ENCODE peak calls at places on chromosomes 6 and 20, in seven cellular contexts. One of them, this sample, is unnamed.
A peak's percentile ranks its signal among the peaks of the same experiment; 100 is the strongest.

GRCh38 chr6:157597461-157598312 is 216.7 kb downstream of the ZDHHC14 start:
- DNase-seq in right cardiac atrium: peak; percentile 82
- DNase-seq in A549: peak; percentile 28
- DNase-seq in left ventricle myocardium inferior: peak; percentile 36
- DNase-seq in testis: peak; percentile 56
- DNase-seq in left lung: no peak
- DNase-seq in tibial artery: peak; percentile 61
- DNase-seq in this sample: no peak

GRCh38 chr6:163391983-163392382 is 22.5 kb upstream of the QKI start:
- DNase-seq in left ventricle myocardium inferior: no peak
- DNase-seq in tibial artery: no peak
- DNase-seq in A549: no peak
- DNase-seq in left lung: no peak
- DNase-seq in right cardiac atrium: no peak
- DNase-seq in testis: no peak
- DNase-seq in this sample: no peak

GRCh38 chr20:44976698-44977097 is 10.4 kb downstream of the STK4 start:
- DNase-seq in tibial artery: no peak
- DNase-seq in left ventricle myocardium inferior: no peak
- DNase-seq in testis: no peak
- DNase-seq in left lung: no peak
- DNase-seq in A549: no peak
- DNase-seq in right cardiac atrium: no peak
- DNase-seq in this sample: no peak

GRCh38 chr6:163839296-163839695 is 424.8 kb downstream of the QKI start:
- DNase-seq in testis: no peak
- DNase-seq in left ventricle myocardium inferior: no peak
- DNase-seq in left lung: no peak
- DNase-seq in tibial artery: no peak
- DNase-seq in A549: no peak
- DNase-seq in right cardiac atrium: no peak
- DNase-seq in this sample: no peak

GRCh38 chr6:89214197-89214596 is 3.0 kb downstream of the GABRR1 start:
- DNase-seq in left ventricle myocardium inferior: no peak
- DNase-seq in tibial artery: no peak
- DNase-seq in testis: no peak
- DNase-seq in left lung: no peak
- DNase-seq in A549: no peak
- DNase-seq in right cardiac atrium: no peak
- DNase-seq in this sample: no peak

GRCh38 chr6:53524455-53524815 is 20.5 kb downstream of the GCLC start:
- DNase-seq in left lung: no peak
- DNase-seq in testis: no peak
- DNase-seq in left ventricle myocardium inferior: no peak
- DNase-seq in A549: no peak
- DNase-seq in tibial artery: no peak
- DNase-seq in right cardiac atrium: no peak
- DNase-seq in this sample: no peak

GRCh38 chr6:109039795-109040194 is 54.9 kb downstream of the SESN1 start:
- DNase-seq in left lung: no peak
- DNase-seq in left ventricle myocardium inferior: no peak
- DNase-seq in testis: no peak
- DNase-seq in tibial artery: no peak
- DNase-seq in right cardiac atrium: no peak
- DNase-seq in A549: no peak
- DNase-seq in this sample: no peak

GRCh38 chr6:137496909-137497721 is 2.9 kb upstream of the OLIG3 start:
- DNase-seq in left ventricle myocardium inferior: no peak
- DNase-seq in testis: no peak
- DNase-seq in right cardiac atrium: no peak
- DNase-seq in A549: no peak
- DNase-seq in left lung: peak; percentile 44
- DNase-seq in tibial artery: no peak
- DNase-seq in this sample: no peak

GRCh38 chr20:63332488-63333240 is 28.5 kb downstream of the CHRNA4 start:
- DNase-seq in left lung: peak; percentile 36
- DNase-seq in testis: no peak
- DNase-seq in right cardiac atrium: peak; percentile 41
- DNase-seq in left ventricle myocardium inferior: no peak
- DNase-seq in tibial artery: no peak
- DNase-seq in A549: no peak
- DNase-seq in this sample: no peak

DNA sequence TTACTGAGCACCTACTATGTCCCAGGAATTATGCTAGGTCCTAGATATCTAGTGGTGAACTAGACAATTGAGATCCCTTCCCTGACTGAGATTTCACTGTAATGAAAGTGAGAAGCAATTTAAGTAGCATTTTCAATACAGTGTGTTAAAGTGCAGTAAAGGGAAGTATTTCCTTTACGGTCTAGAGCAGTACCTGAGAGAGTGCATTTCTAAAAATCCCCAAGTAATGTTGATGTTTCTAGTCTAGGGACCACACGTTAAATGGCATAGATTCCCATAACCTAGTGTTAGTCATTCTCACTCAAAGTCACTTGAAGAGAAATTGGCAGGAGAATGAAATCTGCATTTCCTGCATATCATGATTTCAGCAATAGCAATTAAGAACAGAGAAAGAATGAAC is 67.9 kb downstream of the CGA start:
- DNase-seq in A549: no peak
- DNase-seq in tibial artery: no peak
- DNase-seq in right cardiac atrium: no peak
- DNase-seq in left lung: no peak
- DNase-seq in left ventricle myocardium inferior: no peak
- DNase-seq in testis: no peak
- DNase-seq in this sample: no peak
- H3K4me3 ChIP-seq in A549: no peak overlapping the region
- H3K4me3 ChIP-seq in tibial artery: no peak overlapping the region
- H3K4me3 ChIP-seq in right cardiac atrium: no peak overlapping the region
- H3K4me3 ChIP-seq in left lung: no peak overlapping the region
- H3K4me3 ChIP-seq in left ventricle myocardium inferior: no peak overlapping the region
- H3K4me3 ChIP-seq in testis: no peak overlapping the region
- H3K4me3 ChIP-seq in this sample: no peak overlapping the region

DNA sequence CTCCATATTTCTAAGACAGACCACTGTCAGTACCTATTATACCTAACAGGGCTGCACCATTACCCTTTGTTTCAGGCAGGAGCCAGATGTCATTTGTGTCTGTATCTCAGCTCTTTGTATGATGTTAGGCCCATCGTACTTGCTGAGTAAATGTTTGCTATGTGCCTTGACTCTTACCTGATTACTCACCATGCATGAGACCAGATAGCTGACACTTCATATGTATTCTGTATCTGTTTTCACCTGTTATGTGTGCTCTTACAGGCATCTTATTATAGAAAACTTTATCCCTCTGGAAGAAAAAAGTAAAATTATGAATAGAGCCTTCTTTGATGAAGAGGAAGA is 31.7 kb upstream of the ASXL1 start:
- DNase-seq in right cardiac atrium: no peak
- DNase-seq in tibial artery: no peak
- DNase-seq in A549: no peak
- DNase-seq in left lung: no peak
- DNase-seq in testis: no peak
- DNase-seq in left ventricle myocardium inferior: no peak
- DNase-seq in this sample: no peak
- H3K4me1 ChIP-seq in right cardiac atrium: no peaks in the 10 kb centered on the region
- H3K4me1 ChIP-seq in tibial artery: no peaks in the 10 kb centered on the region
- H3K4me1 ChIP-seq in A549: peaks cover 22% of the 10 kb centered on the region
- H3K4me1 ChIP-seq in left lung: peaks cover 5% of the 10 kb centered on the region
- H3K4me1 ChIP-seq in testis: no peaks in the 10 kb centered on the region
- H3K4me1 ChIP-seq in left ventricle myocardium inferior: peaks cover 16% of the 10 kb centered on the region
- H3K4me1 ChIP-seq in this sample: no peaks in the 10 kb centered on the region

GRCh38 chr20:59589051-59589450 is 15.3 kb upstream of the PHACTR3 start:
- DNase-seq in testis: no peak
- DNase-seq in right cardiac atrium: no peak
- DNase-seq in A549: no peak
- DNase-seq in left lung: no peak
- DNase-seq in tibial artery: no peak
- DNase-seq in left ventricle myocardium inferior: peak; percentile 4
- DNase-seq in this sample: no peak
- H3K9me3 ChIP-seq in testis: no peaks in the 10 kb centered on the region
- H3K9me3 ChIP-seq in right cardiac atrium: no peaks in the 10 kb centered on the region
- H3K9me3 ChIP-seq in A549: peaks cover 5% of the 10 kb centered on the region
- H3K9me3 ChIP-seq in left lung: no peaks in the 10 kb centered on the region
- H3K9me3 ChIP-seq in tibial artery: peaks cover 9% of the 10 kb centered on the region
- H3K9me3 ChIP-seq in left ventricle myocardium inferior: peaks cover 8% of the 10 kb centered on the region
- H3K9me3 ChIP-seq in this sample: no peaks in the 10 kb centered on the region

GRCh38 chr6:25371037-25371347 is 91.8 kb downstream of the CARMIL1 start:
- DNase-seq in A549: no peak
- DNase-seq in right cardiac atrium: no peak
- DNase-seq in testis: no peak
- DNase-seq in left lung: no peak
- DNase-seq in tibial artery: no peak
- DNase-seq in left ventricle myocardium inferior: no peak
- DNase-seq in this sample: no peak

GRCh38 chr6:25369043-25369442 is 89.9 kb downstream of the CARMIL1 start:
- DNase-seq in A549: no peak
- DNase-seq in tibial artery: no peak
- DNase-seq in left ventricle myocardium inferior: peak; percentile 31
- DNase-seq in left lung: no peak
- DNase-seq in testis: peak; percentile 67
- DNase-seq in right cardiac atrium: peak; percentile 78
- DNase-seq in this sample: no peak

GRCh38 chr6:25366785-25367657 is 87.8 kb downstream of the CARMIL1 start:
- DNase-seq in testis: no peak
- DNase-seq in A549: no peak
- DNase-seq in left lung: no peak
- DNase-seq in right cardiac atrium: no peak
- DNase-seq in left ventricle myocardium inferior: no peak
- DNase-seq in tibial artery: no peak
- DNase-seq in this sample: no peak

GRCh38 chr6:25369450-25370086 is 90.4 kb downstream of the CARMIL1 start:
- DNase-seq in testis: peak; percentile 67
- DNase-seq in A549: no peak
- DNase-seq in left lung: no peak
- DNase-seq in tibial artery: no peak
- DNase-seq in right cardiac atrium: peak; percentile 69
- DNase-seq in left ventricle myocardium inferior: no peak
- DNase-seq in this sample: no peak

GRCh38 chr6:25370175-25371036 is 91.2 kb downstream of the CARMIL1 start:
- DNase-seq in tibial artery: no peak
- DNase-seq in left lung: no peak
- DNase-seq in A549: no peak
- DNase-seq in testis: no peak
- DNase-seq in right cardiac atrium: no peak
- DNase-seq in left ventricle myocardium inferior: no peak
- DNase-seq in this sample: no peak
- H3K4me3 ChIP-seq in tibial artery: no peak overlapping the region
- H3K4me3 ChIP-seq in left lung: no peak overlapping the region
- H3K4me3 ChIP-seq in A549: no peak overlapping the region
- H3K4me3 ChIP-seq in testis: no peak overlapping the region
- H3K4me3 ChIP-seq in right cardiac atrium: no peak overlapping the region
- H3K4me3 ChIP-seq in left ventricle myocardium inferior: no peak overlapping the region
- H3K4me3 ChIP-seq in this sample: peak overlapping the region; percentile 26

DNA sequence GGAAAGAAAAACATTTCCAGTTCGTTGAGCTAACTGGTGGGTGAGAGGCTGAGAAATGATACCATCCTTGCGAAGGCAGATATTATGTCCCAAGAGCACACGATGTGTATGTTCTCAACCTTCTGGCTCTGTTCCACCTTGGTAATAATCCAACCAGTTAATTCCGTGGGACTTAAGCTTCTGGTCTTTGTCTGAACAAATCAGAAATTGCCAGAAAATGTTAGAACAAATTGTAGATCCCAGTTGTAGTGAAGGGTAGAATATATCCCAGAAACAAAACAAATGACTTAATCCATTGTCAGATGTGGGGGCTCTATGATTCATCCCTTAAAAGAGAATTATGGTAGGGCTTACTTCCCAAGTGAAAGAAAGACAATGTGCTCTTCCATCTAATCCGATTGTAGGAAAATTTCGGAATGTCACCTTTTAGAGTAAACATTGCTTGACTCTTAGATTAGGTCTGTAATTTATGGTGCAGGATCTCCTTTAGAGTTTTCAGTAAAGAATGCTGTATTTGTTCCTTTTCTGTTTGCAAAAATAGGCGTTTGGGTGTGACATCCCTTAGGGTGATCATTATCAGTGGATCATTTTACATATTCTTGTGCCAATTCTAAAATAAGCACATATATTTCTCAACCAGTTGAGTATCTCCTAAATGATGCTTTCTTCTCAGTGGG is 234.5 kb upstream of the ZNF217 start:
- DNase-seq in left lung: no peak
- DNase-seq in tibial artery: no peak
- DNase-seq in A549: no peak
- DNase-seq in right cardiac atrium: no peak
- DNase-seq in testis: no peak
- DNase-seq in left ventricle myocardium inferior: no peak
- DNase-seq in this sample: no peak
- H3K4me1 ChIP-seq in left lung: peaks cover 5% of the 10 kb centered on the region
- H3K4me1 ChIP-seq in tibial artery: no peaks in the 10 kb centered on the region
- H3K4me1 ChIP-seq in A549: peaks cover 61% of the 10 kb centered on the region
- H3K4me1 ChIP-seq in right cardiac atrium: peaks cover 2% of the 10 kb centered on the region
- H3K4me1 ChIP-seq in testis: peaks cover 3% of the 10 kb centered on the region
- H3K4me1 ChIP-seq in left ventricle myocardium inferior: peaks cover 35% of the 10 kb centered on the region
- H3K4me1 ChIP-seq in this sample: peaks cover 4% of the 10 kb centered on the region

GRCh38 chr20:15603501-15603900 is 969.7 kb downstream of the KIF16B start:
- DNase-seq in left ventricle myocardium inferior: no peak
- DNase-seq in tibial artery: no peak
- DNase-seq in A549: no peak
- DNase-seq in left lung: no peak
- DNase-seq in right cardiac atrium: no peak
- DNase-seq in testis: no peak
- DNase-seq in this sample: no peak
- H3K9me3 ChIP-seq in left ventricle myocardium inferior: no peaks in the 10 kb centered on the region
- H3K9me3 ChIP-seq in tibial artery: no peaks in the 10 kb centered on the region
- H3K9me3 ChIP-seq in A549: no peaks in the 10 kb centered on the region
- H3K9me3 ChIP-seq in left lung: no peaks in the 10 kb centered on the region
- H3K9me3 ChIP-seq in right cardiac atrium: no peaks in the 10 kb centered on the region
- H3K9me3 ChIP-seq in testis: no peaks in the 10 kb centered on the region
- H3K9me3 ChIP-seq in this sample: no peaks in the 10 kb centered on the region

DNA sequence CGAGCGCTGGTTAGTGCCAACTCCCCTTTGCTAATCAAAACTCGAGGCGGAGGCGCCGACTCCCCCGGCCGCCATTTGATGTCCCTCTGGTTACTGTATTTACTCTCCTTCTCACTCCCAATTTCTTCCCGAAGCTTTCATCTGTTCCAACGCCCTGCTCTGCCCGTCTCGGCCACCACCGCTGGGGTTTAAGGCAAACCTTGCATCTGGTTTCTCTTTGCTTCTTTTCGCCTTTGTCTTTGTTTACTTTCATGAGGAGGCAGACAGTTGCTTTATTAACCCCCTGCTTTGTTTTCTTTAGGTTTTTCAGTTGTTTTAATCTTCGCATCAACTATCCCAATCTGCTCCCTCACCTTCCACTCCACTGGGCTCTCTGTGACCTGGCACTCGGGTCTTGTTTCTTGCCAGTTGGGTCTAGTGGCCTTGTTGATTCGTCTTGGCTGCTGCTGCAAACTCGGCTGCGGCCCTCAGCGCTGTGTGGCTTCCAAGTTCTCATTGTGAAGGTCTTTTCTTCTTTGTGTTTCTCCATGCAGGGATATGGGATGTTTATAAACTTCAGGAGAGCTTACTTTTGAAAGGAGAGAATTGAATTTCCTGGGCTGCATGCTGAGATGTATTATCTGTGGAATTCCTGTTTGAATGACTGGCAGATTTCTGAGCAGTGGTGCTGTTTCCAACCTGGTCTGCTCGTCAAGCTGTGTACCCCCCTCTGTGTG is 155.1 kb downstream of the CDC5L start:
- DNase-seq in left lung: no peak
- DNase-seq in tibial artery: no peak
- DNase-seq in right cardiac atrium: peak; percentile 77
- DNase-seq in testis: peak; percentile 40
- DNase-seq in A549: no peak
- DNase-seq in left ventricle myocardium inferior: no peak
- DNase-seq in this sample: no peak
- H3K4me3 ChIP-seq in left lung: no peak overlapping the region
- H3K4me3 ChIP-seq in tibial artery: no peak overlapping the region
- H3K4me3 ChIP-seq in right cardiac atrium: peak overlapping the region; percentile 26
- H3K4me3 ChIP-seq in testis: no peak overlapping the region
- H3K4me3 ChIP-seq in A549: no peak overlapping the region
- H3K4me3 ChIP-seq in left ventricle myocardium inferior: no peak overlapping the region
- H3K4me3 ChIP-seq in this sample: no peak overlapping the region

This sample was measured in effector memory CD4-positive, alpha-beta T cell.